ENCODE peak calls at places on chromosomes 3 and 15, in eight cellular contexts. I is H7; D is NCI-H1694; R is activated CD8-positive, alpha-beta T cell treated with anti-CD3 and anti-CD28 coated beads for 36 hours; P is caudate nucleus; V is right cardiac atrium; G is fibroblast of mammary gland; C is SJCRH30. M is an unnamed sample.

GRCh38 chr15:50315814-50316630 is 39.0 kb downstream of the GABPB1 start:
- DNase-seq in I (peak; percentile 40), V (no peak), G (peak; percentile 70), P (no peak), R (no peak), C (no peak), D (peak; percentile 11), M (peak; percentile 13)

GRCh38 chr3:128824132-128824850 is 55.1 kb upstream of the ACAD9 start:
- DNase-seq in I (no peak), C (peak; percentile 42), P (no peak), D (no peak), R (no peak), G (no peak), V (no peak), M (no peak)

GRCh38 chr3:94115482-94115881 is 52.6 kb downstream of the NSUN3 start:
- DNase-seq in I (no peak), G (peak; percentile 58), P (no peak), V (no peak), C (no peak), R (no peak), D (peak; percentile 7), M (no peak)

GRCh38 chr15:31439328-31439727 is 112.7 kb downstream of the KLF13 start:
- DNase-seq in C (no peak), V (no peak), R (peak; percentile 70), G (peak; percentile 41), P (no peak), D (no peak), I (peak; percentile 74), M (no peak)

GRCh38 chr3:104887069-104887468 is 479.6 kb upstream of the ALCAM start:
- DNase-seq in V (no peak), P (no peak), C (no peak), I (no peak), R (no peak), D (no peak), G (peak; percentile 59), M (no peak)

GRCh38 chr15:80199366-80199765 is 46.6 kb downstream of the FAH start:
- DNase-seq in D (no peak), V (no peak), G (no peak), P (no peak), C (no peak), I (no peak), R (no peak), M (no peak)

GRCh38 chr3:12313519-12313918 is 24.6 kb downstream of the PPARG start:
- DNase-seq in G (no peak), P (no peak), I (no peak), V (no peak), D (no peak), C (no peak), R (no peak), M (no peak)

GRCh38 chr3:160686955-160687535 is 10.1 kb downstream of the ARL14 start:
- DNase-seq in V (no peak), R (no peak), G (peak; percentile 49), D (peak; percentile 36), I (no peak), C (no peak), P (no peak), M (no peak)

GRCh38 chr3:124639406-124640237 is 90.6 kb upstream of the UMPS start:
- DNase-seq in C (no peak), I (no peak), P (no peak), D (no peak), V (no peak), R (peak; percentile 56), G (no peak), M (no peak)

GRCh38 chr3:99484871-99485270 is 153.5 kb upstream of the COL8A1 start:
- DNase-seq in R (no peak), C (peak; percentile 55), P (no peak), V (no peak), D (no peak), G (peak; percentile 59), I (no peak), M (no peak)

GRCh38 chr15:33679065-33679464 is 289.2 kb upstream of the CHRM5 start:
- DNase-seq in D (no peak), V (no peak), C (no peak), R (no peak), P (no peak), I (no peak), G (peak; percentile 8), M (no peak)

GRCh38 chr3:45611619-45612018 is 17.1 kb downstream of the LIMD1 start:
- DNase-seq in V (no peak), I (no peak), R (no peak), G (no peak), P (peak; percentile 64), C (peak; percentile 61), D (no peak), M (no peak)

GRCh38 chr3:152051501-152052404 is 178.3 kb downstream of the SUCNR1 start:
- DNase-seq in I (no peak), D (no peak), C (no peak), V (no peak), R (no peak), G (peak; percentile 45), P (no peak), M (no peak)

GRCh38 chr3:197404754-197405153 is 106.3 kb upstream of the DLG1 start:
- DNase-seq in P (no peak), C (no peak), G (no peak), I (peak; percentile 18), R (no peak), D (no peak), V (no peak), M (no peak)

GRCh38 chr15:73983211-73983727 is 8.8 kb downstream of the STOML1 start:
- DNase-seq in R (no peak), P (no peak), I (no peak), D (no peak), G (peak; percentile 78), C (peak; percentile 51), V (peak; percentile 83), M (peak; percentile 85)

GRCh38 chr15:43930079-43930478 is 103.3 kb downstream of the WDR76 start:
- DNase-seq in P (no peak), I (peak; percentile 23), D (no peak), V (no peak), G (no peak), R (no peak), C (no peak), M (no peak)

GRCh38 chr3:138227650-138228049 is 40.5 kb downstream of the ARMC8 start:
- DNase-seq in R (no peak), P (no peak), G (peak; percentile 73), V (no peak), I (no peak), D (no peak), C (no peak), M (no peak)

GRCh38 chr15:56261854-56262509 is 18.3 kb upstream of the RFX7 start:
- DNase-seq in G (no peak), D (no peak), R (no peak), V (no peak), C (no peak), P (no peak), I (no peak), M (no peak)

GRCh38 chr15:64859226-64859625 is 17.5 kb downstream of the PLEKHO2 start:
- DNase-seq in I (no peak), C (no peak), G (no peak), R (no peak), D (no peak), P (no peak), V (peak; percentile 18), M (no peak)

GRCh38 chr15:42711746-42712145 is 25.2 kb downstream of the CDAN1 start:
- DNase-seq in R (no peak), P (no peak), V (no peak), C (no peak), D (no peak), I (no peak), G (no peak), M (no peak)

GRCh38 chr3:130260821-130261402 is 84.6 kb upstream of the COL6A5 start:
- DNase-seq in P (no peak), I (no peak), R (no peak), G (peak; percentile 12), V (peak; percentile 40), C (no peak), D (no peak), M (no peak)

GRCh38 chr3:127034195-127034989 is 51.5 kb downstream of the PLXNA1 start:
- DNase-seq in G (no peak), C (no peak), R (no peak), V (peak; percentile 55), D (no peak), P (no peak), I (no peak), M (no peak)

GRCh38 chr3:110413291-110413690 is 658.3 kb upstream of the NECTIN3 start:
- DNase-seq in V (no peak), I (no peak), C (no peak), R (no peak), P (no peak), D (no peak), G (no peak), M (no peak)